ENCODE peak calls at places on chromosomes 13 and 19, in six cellular contexts. I, D, H, N, Y and F are unnamed samples.

GRCh38 chr19:40494191-40494838 is 27.5 kb downstream of the SPTBN4 start:
- DNase-seq in I (no peak), D (no peak), H (no peak), N (no peak), Y (no peak), F (no peak)

GRCh38 chr19:38046254-38047047 is 139.4 kb downstream of the SIPA1L3 start:
- DNase-seq in I (no peak), D (no peak), H (no peak), N (no peak), Y (no peak), F (no peak)

GRCh38 chr13:98678741-98679140 is 73.7 kb downstream of the SLC15A1 start:
- DNase-seq in I (no peak), D (no peak), H (no peak), N (no peak), Y (no peak), F (no peak)

GRCh38 chr19:6278740-6279619 is 795 bp downstream of the MLLT1 start:
- DNase-seq in I (no peak), D (no peak), H (no peak), N (no peak), Y (no peak), F (no peak)

GRCh38 chr19:49927526-49928264 is 1.3 kb upstream of the ATF5 start:
- DNase-seq in I (no peak), D (no peak), H (no peak), N (no peak), Y (no peak), F (no peak)

GRCh38 chr19:13366529-13367143 is 139.6 kb downstream of the CACNA1A start:
- DNase-seq in I (no peak), D (peak; percentile 58), H (no peak), N (no peak), Y (no peak), F (peak; percentile 42)

GRCh38 chr19:38003427-38004099 is 96.6 kb downstream of the SIPA1L3 start:
- DNase-seq in I (no peak), D (peak; percentile 54), H (peak; percentile 67), N (peak; percentile 46), Y (peak; percentile 73), F (peak; percentile 12)

GRCh38 chr13:114143806-114144605 is 11.6 kb upstream of the RASA3 start:
- DNase-seq in I (no peak), D (no peak), H (no peak), N (no peak), Y (no peak), F (no peak)

GRCh38 chr19:11539495-11540365 is 1.1 kb downstream of the CNN1 start:
- DNase-seq in I (no peak), D (no peak), H (no peak), N (no peak), Y (no peak), F (no peak)

GRCh38 chr13:28316841-28317240 is 178.1 kb downstream of the FLT1 start:
- DNase-seq in I (no peak), D (no peak), H (no peak), N (no peak), Y (no peak), F (no peak)

GRCh38 chr13:22187329-22187728 is 516.5 kb downstream of the FGF9 start:
- DNase-seq in I (no peak), D (no peak), H (no peak), N (no peak), Y (no peak), F (no peak)

GRCh38 chr13:76871332-76871945 is 14.8 kb downstream of the KCTD12 start:
- DNase-seq in I (no peak), D (no peak), H (no peak), N (no peak), Y (no peak), F (no peak)

GRCh38 chr13:66886248-66886647 is 343.9 kb downstream of the PCDH9 start:
- DNase-seq in I (no peak), D (no peak), H (no peak), N (no peak), Y (no peak), F (no peak)

GRCh38 chr13:37313383-37313782 is 207.9 kb upstream of the CSNK1A1L start:
- DNase-seq in I (no peak), D (peak; percentile 71), H (no peak), N (no peak), Y (no peak), F (no peak)

GRCh38 chr13:112204376-112204775 is 137.4 kb downstream of the SOX1 start:
- DNase-seq in I (no peak), D (no peak), H (no peak), N (no peak), Y (no peak), F (no peak)

GRCh38 chr13:113152894-113153809 is 5.3 kb upstream of the PROZ start:
- DNase-seq in I (no peak), D (no peak), H (peak; percentile 31), N (peak; percentile 23), Y (peak; percentile 34), F (peak; percentile 24)

GRCh38 chr19:31139871-31140505 is 209.2 kb downstream of the TSHZ3 start:
- DNase-seq in I (no peak), D (peak; percentile 30), H (no peak), N (no peak), Y (no peak), F (no peak)